ENCODE peak calls at places on chromosomes 5 and 9, in four cellular contexts. One of them, this sample, is unnamed.

GRCh38 chr5:154446183-154447073 is 631 bp downstream of the SAP30L start:
- DNase-seq in body of pancreas: peak; percentile 43
- DNase-seq in lower lobe of right lung: peak; percentile 71
- DNase-seq in foreskin fibroblast: peak; percentile 56
- DNase-seq in this sample: peak; percentile 67

GRCh38 chr5:33445808-33446207 is 5.0 kb downstream of the TARS1 start:
- DNase-seq in body of pancreas: no peak
- DNase-seq in lower lobe of right lung: no peak
- DNase-seq in foreskin fibroblast: no peak
- DNase-seq in this sample: no peak

GRCh38 chr5:101977729-101978345 is 318.2 kb downstream of the SLCO4C1 start:
- DNase-seq in body of pancreas: no peak
- DNase-seq in lower lobe of right lung: no peak
- DNase-seq in foreskin fibroblast: peak; percentile 0
- DNase-seq in this sample: no peak

GRCh38 chr5:1246711-1247431 is 21.7 kb downstream of the SLC6A18 start:
- DNase-seq in body of pancreas: peak; percentile 64
- DNase-seq in lower lobe of right lung: no peak
- DNase-seq in foreskin fibroblast: peak; percentile 7
- DNase-seq in this sample: peak; percentile 68

GRCh38 chr9:72326643-72327042 is 38.4 kb downstream of the ZFAND5 start:
- DNase-seq in body of pancreas: no peak
- DNase-seq in lower lobe of right lung: no peak
- DNase-seq in foreskin fibroblast: no peak
- DNase-seq in this sample: no peak

GRCh38 chr9:32571969-32572899 is 725 bp downstream of the NDUFB6 start:
- DNase-seq in body of pancreas: peak; percentile 50
- DNase-seq in lower lobe of right lung: peak; percentile 64
- DNase-seq in foreskin fibroblast: peak; percentile 75
- DNase-seq in this sample: peak; percentile 65

GRCh38 chr9:84439253-84439652 is 98.7 kb upstream of the SLC28A3 start:
- DNase-seq in body of pancreas: no peak
- DNase-seq in lower lobe of right lung: no peak
- DNase-seq in foreskin fibroblast: no peak
- DNase-seq in this sample: no peak

GRCh38 chr9:106846847-106847246 is 16.1 kb upstream of the ZNF462 start:
- DNase-seq in body of pancreas: no peak
- DNase-seq in lower lobe of right lung: no peak
- DNase-seq in foreskin fibroblast: peak; percentile 53
- DNase-seq in this sample: no peak

GRCh38 chr9:132663120-132663519 is 6.7 kb downstream of the DDX31 start:
- DNase-seq in body of pancreas: no peak
- DNase-seq in lower lobe of right lung: no peak
- DNase-seq in foreskin fibroblast: no peak
- DNase-seq in this sample: peak; percentile 22

GRCh38 chr5:97098864-97099454 is 43.5 kb downstream of the LIX1 start:
- DNase-seq in body of pancreas: no peak
- DNase-seq in lower lobe of right lung: no peak
- DNase-seq in foreskin fibroblast: no peak
- DNase-seq in this sample: peak; percentile 94

GRCh38 chr9:129558551-129559505 is 62.1 kb downstream of the C9orf50 start:
- DNase-seq in body of pancreas: peak; percentile 43
- DNase-seq in lower lobe of right lung: no peak
- DNase-seq in foreskin fibroblast: no peak
- DNase-seq in this sample: peak; percentile 65

GRCh38 chr5:56737002-56737621 is 78.2 kb upstream of the MAP3K1 start:
- DNase-seq in body of pancreas: no peak
- DNase-seq in lower lobe of right lung: no peak
- DNase-seq in foreskin fibroblast: peak; percentile 45
- DNase-seq in this sample: no peak

GRCh38 chr9:79224672-79225433 is 346.9 kb upstream of the TLE4 start:
- DNase-seq in body of pancreas: no peak
- DNase-seq in lower lobe of right lung: no peak
- DNase-seq in foreskin fibroblast: peak; percentile 91
- DNase-seq in this sample: no peak

GRCh38 chr9:124454296-124454695 is 4.0 kb downstream of the ADGRD2 start:
- DNase-seq in body of pancreas: no peak
- DNase-seq in lower lobe of right lung: no peak
- DNase-seq in foreskin fibroblast: no peak
- DNase-seq in this sample: no peak

GRCh38 chr5:134917070-134917831 is 12.3 kb downstream of the PCBD2 start:
- DNase-seq in body of pancreas: no peak
- DNase-seq in lower lobe of right lung: no peak
- DNase-seq in foreskin fibroblast: no peak
- DNase-seq in this sample: no peak
- TF ChIP-seq CTCF in body of pancreas: no peak
- TF ChIP-seq CTCF in lower lobe of right lung: no peak
- TF ChIP-seq CTCF in foreskin fibroblast: peak; percentile 2
- TF ChIP-seq CTCF in this sample: no peak

DNA sequence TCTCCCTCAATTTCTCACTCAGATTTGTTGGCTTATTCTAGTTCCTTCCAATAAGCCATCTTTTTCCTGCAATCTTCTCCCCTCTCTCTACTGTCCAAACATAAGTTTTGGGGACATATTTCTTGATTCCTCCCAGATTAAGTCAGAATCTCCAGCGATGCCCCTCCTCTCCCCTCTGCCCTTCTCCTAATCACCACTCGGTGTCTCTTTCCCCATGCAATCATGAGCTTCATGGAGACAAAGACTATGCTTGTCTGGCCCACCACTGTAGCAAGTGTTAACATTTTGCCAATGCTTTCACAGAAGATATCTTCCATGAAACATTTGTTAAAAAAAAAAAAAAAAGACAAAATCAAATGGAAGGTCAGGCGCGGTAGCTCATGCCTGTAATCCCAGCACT is 42.4 kb downstream of the PDE6A start:
- DNase-seq in body of pancreas: no peak
- DNase-seq in lower lobe of right lung: no peak
- DNase-seq in foreskin fibroblast: no peak
- DNase-seq in this sample: no peak
- TF ChIP-seq CTCF in body of pancreas: no peak
- TF ChIP-seq CTCF in lower lobe of right lung: no peak
- TF ChIP-seq CTCF in foreskin fibroblast: no peak
- TF ChIP-seq CTCF in this sample: no peak

GRCh38 chr5:143093452-143094086 is 309.9 kb downstream of the NR3C1 start:
- DNase-seq in body of pancreas: no peak
- DNase-seq in lower lobe of right lung: no peak
- DNase-seq in foreskin fibroblast: no peak
- DNase-seq in this sample: no peak

DNA sequence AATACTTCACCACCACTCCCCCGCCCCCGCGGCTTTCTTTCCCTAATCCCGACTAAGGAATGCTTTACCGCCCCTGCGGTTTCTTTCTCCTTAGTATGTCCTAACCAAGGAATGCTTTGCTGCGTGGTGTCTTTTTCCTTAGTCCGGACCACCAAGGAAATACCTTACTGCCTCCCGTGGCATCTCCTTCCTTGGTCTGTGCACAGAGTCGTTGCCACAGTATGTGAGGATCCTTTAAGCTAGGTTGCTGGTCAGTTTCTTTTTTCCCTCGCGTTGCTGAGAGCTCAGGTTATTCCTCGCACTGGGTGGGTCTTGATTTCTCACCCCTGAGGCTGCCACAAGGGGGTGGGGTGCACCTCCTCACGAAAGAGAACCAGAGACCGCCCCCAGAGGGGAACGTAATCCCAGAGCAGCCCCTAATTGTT is 309.4 kb downstream of the NR3C1 start:
- DNase-seq in body of pancreas: no peak
- DNase-seq in lower lobe of right lung: no peak
- DNase-seq in foreskin fibroblast: no peak
- DNase-seq in this sample: peak; percentile 7
- TF ChIP-seq CTCF in body of pancreas: no peak
- TF ChIP-seq CTCF in lower lobe of right lung: no peak
- TF ChIP-seq CTCF in foreskin fibroblast: no peak
- TF ChIP-seq CTCF in this sample: no peak

DNA sequence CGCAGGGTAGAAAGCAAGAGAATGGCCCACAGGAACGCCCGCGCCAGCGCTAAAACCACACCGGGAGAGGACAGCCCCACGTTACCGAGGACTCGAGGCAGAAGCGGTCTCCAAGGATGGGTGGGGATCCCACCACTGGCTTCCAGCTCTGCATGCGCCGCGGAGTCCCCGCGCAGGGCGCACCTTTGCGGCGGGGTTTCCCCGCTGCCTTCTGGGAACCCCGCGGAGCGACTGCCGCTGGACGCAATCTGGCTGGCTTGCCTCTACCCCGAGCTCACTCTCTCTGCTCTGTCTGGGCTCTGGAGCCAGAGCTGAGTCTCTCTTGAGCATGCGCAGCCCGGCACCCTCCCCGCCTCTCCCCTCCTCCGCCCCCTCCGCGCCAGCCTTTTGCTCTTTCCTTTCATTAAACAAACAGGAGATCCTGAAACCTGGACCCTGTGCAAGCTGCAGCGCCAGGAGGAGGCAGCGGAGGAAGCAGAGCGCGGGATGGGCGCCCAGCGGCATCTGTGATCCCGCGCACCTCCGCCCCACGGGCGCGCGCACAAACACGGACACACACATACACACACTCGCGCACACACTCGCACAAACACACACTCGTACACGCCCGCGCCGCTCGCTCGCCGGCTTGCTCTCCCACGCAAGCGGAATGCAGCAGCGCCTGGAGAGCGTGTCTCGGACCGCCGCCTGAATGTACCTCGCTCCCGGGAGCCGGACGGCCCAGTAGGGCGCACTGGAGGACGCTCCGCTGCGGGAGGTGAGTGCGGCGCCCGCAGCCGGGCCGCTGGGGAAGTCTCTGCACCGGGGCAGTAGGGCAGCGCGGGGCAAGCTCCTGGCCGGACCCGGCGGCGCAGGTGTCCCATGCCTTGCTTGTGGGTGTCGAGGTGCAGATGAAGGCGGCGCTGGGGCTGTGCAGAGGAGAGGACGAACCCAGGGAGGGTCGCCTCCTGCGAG is at the start of gene PLPPR1:
- DNase-seq in body of pancreas: peak; percentile 65
- DNase-seq in lower lobe of right lung: peak; percentile 77
- DNase-seq in foreskin fibroblast: no peak
- DNase-seq in this sample: peak; percentile 37
- TF ChIP-seq CTCF in body of pancreas: no peak
- TF ChIP-seq CTCF in lower lobe of right lung: no peak
- TF ChIP-seq CTCF in foreskin fibroblast: no peak
- TF ChIP-seq CTCF in this sample: no peak

GRCh38 chr9:69980591-69980990 is 63.1 kb upstream of the MAMDC2 start:
- DNase-seq in body of pancreas: no peak
- DNase-seq in lower lobe of right lung: no peak
- DNase-seq in foreskin fibroblast: no peak
- DNase-seq in this sample: no peak
- TF ChIP-seq CTCF in body of pancreas: no peak
- TF ChIP-seq CTCF in lower lobe of right lung: no peak
- TF ChIP-seq CTCF in foreskin fibroblast: no peak
- TF ChIP-seq CTCF in this sample: no peak

GRCh38 chr5:62569466-62569865 is 9.2 kb upstream of the LRRC70 start:
- DNase-seq in body of pancreas: no peak
- DNase-seq in lower lobe of right lung: no peak
- DNase-seq in foreskin fibroblast: no peak
- DNase-seq in this sample: no peak
- TF ChIP-seq CTCF in body of pancreas: no peak
- TF ChIP-seq CTCF in lower lobe of right lung: no peak
- TF ChIP-seq CTCF in foreskin fibroblast: no peak
- TF ChIP-seq CTCF in this sample: no peak

GRCh38 chr5:176895829-176896228 is 3.3 kb downstream of the HK3 start:
- DNase-seq in body of pancreas: no peak
- DNase-seq in lower lobe of right lung: no peak
- DNase-seq in foreskin fibroblast: no peak
- DNase-seq in this sample: no peak
- TF ChIP-seq CTCF in body of pancreas: no peak
- TF ChIP-seq CTCF in lower lobe of right lung: no peak
- TF ChIP-seq CTCF in foreskin fibroblast: no peak
- TF ChIP-seq CTCF in this sample: no peak

GRCh38 chr5:61394793-61395192 is 62.7 kb downstream of the ZSWIM6 start:
- DNase-seq in body of pancreas: no peak
- DNase-seq in lower lobe of right lung: no peak
- DNase-seq in foreskin fibroblast: no peak
- DNase-seq in this sample: no peak
- TF ChIP-seq CTCF in body of pancreas: no peak
- TF ChIP-seq CTCF in lower lobe of right lung: no peak
- TF ChIP-seq CTCF in foreskin fibroblast: no peak
- TF ChIP-seq CTCF in this sample: no peak

DNA sequence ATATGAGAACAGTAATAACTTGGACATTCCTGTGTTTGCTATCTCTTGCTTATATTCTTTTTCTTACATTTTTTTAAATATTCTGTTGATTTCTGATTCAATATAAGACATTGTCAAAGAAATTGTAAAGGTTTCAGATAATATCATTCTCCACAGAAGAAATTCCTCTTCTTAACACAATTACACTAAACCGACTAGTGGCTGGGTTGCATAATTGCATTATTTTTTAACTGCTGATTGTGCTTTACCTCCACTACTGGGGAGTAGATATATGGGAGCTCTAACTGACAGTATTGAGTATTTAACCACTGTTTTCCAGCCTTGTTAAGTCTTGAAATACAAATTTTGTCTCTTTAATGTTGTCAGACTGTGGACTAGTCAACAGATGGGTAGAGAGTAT is 723.8 kb upstream of the EDIL3 start:
- DNase-seq in body of pancreas: no peak
- DNase-seq in lower lobe of right lung: no peak
- DNase-seq in foreskin fibroblast: no peak
- DNase-seq in this sample: no peak
- TF ChIP-seq CTCF in body of pancreas: no peak
- TF ChIP-seq CTCF in lower lobe of right lung: no peak
- TF ChIP-seq CTCF in foreskin fibroblast: no peak
- TF ChIP-seq CTCF in this sample: no peak